ENCODE peak calls at places on chromosomes 6 and 20, in nine cellular contexts. One of them, this sample, is unnamed.

GRCh38 chr6:149627672-149628071 is 20.8 kb downstream of the KATNA1 start:
- DNase-seq in Calu3: no peak
- DNase-seq in heart left ventricle: no peak
- DNase-seq in aorta: no peak
- DNase-seq in memory B cell: no peak
- DNase-seq in ovary: no peak
- DNase-seq in DMS153: no peak
- DNase-seq in mesendoderm: no peak
- DNase-seq in astrocyte of the cerebellum: no peak
- DNase-seq in this sample: no peak

GRCh38 chr20:4633780-4634179 is 87.9 kb upstream of the PRND start:
- DNase-seq in ovary: no peak
- DNase-seq in mesendoderm: peak
- DNase-seq in heart left ventricle: no peak
- DNase-seq in memory B cell: no peak
- DNase-seq in Calu3: no peak
- DNase-seq in astrocyte of the cerebellum: peak
- DNase-seq in aorta: no peak
- DNase-seq in DMS153: no peak
- DNase-seq in this sample: no peak

GRCh38 chr6:5610640-5611039 is 349.3 kb downstream of the FARS2 start:
- DNase-seq in heart left ventricle: no peak
- DNase-seq in mesendoderm: no peak
- DNase-seq in aorta: no peak
- DNase-seq in astrocyte of the cerebellum: no peak
- DNase-seq in memory B cell: no peak
- DNase-seq in ovary: no peak
- DNase-seq in DMS153: no peak
- DNase-seq in Calu3: no peak
- DNase-seq in this sample: no peak

GRCh38 chr6:162532283-162533008 is 195.1 kb downstream of the PRKN start:
- DNase-seq in DMS153: no peak
- DNase-seq in Calu3: no peak
- DNase-seq in astrocyte of the cerebellum: no peak
- DNase-seq in aorta: no peak
- DNase-seq in heart left ventricle: no peak
- DNase-seq in ovary: no peak
- DNase-seq in mesendoderm: no peak
- DNase-seq in memory B cell: no peak
- DNase-seq in this sample: no peak

GRCh38 chr20:50305636-50306477 is 115.2 kb downstream of the CEBPB start:
- DNase-seq in memory B cell: no peak
- DNase-seq in Calu3: no peak
- DNase-seq in mesendoderm: peak
- DNase-seq in astrocyte of the cerebellum: no peak
- DNase-seq in DMS153: peak
- DNase-seq in heart left ventricle: no peak
- DNase-seq in aorta: peak
- DNase-seq in ovary: peak
- DNase-seq in this sample: no peak

GRCh38 chr6:142152731-142153130 is 5.7 kb downstream of the VTA1 start:
- DNase-seq in DMS153: no peak
- DNase-seq in memory B cell: no peak
- DNase-seq in astrocyte of the cerebellum: no peak
- DNase-seq in Calu3: no peak
- DNase-seq in ovary: no peak
- DNase-seq in aorta: no peak
- DNase-seq in mesendoderm: no peak
- DNase-seq in heart left ventricle: no peak
- DNase-seq in this sample: no peak

GRCh38 chr6:25833136-25833535 is 1.3 kb upstream of the SLC17A1 start:
- DNase-seq in aorta: no peak
- DNase-seq in Calu3: no peak
- DNase-seq in DMS153: no peak
- DNase-seq in ovary: no peak
- DNase-seq in mesendoderm: no peak
- DNase-seq in memory B cell: no peak
- DNase-seq in astrocyte of the cerebellum: no peak
- DNase-seq in heart left ventricle: no peak
- DNase-seq in this sample: no peak

GRCh38 chr20:17938889-17939619 is 29.5 kb downstream of the SNX5 start:
- DNase-seq in mesendoderm: peak
- DNase-seq in memory B cell: peak
- DNase-seq in DMS153: peak
- DNase-seq in Calu3: peak
- DNase-seq in ovary: peak
- DNase-seq in heart left ventricle: peak
- DNase-seq in astrocyte of the cerebellum: peak
- DNase-seq in aorta: peak
- DNase-seq in this sample: peak

GRCh38 chr6:149306967-149307366 is 10.5 kb upstream of the TAB2 start:
- DNase-seq in mesendoderm: no peak
- DNase-seq in aorta: no peak
- DNase-seq in astrocyte of the cerebellum: no peak
- DNase-seq in DMS153: no peak
- DNase-seq in Calu3: no peak
- DNase-seq in memory B cell: no peak
- DNase-seq in ovary: no peak
- DNase-seq in heart left ventricle: no peak
- DNase-seq in this sample: no peak

GRCh38 chr6:152635949-152636674 is 1.1 kb downstream of the SYNE1 start:
- DNase-seq in memory B cell: no peak
- DNase-seq in astrocyte of the cerebellum: no peak
- DNase-seq in heart left ventricle: peak
- DNase-seq in Calu3: no peak
- DNase-seq in mesendoderm: peak
- DNase-seq in ovary: peak
- DNase-seq in aorta: peak
- DNase-seq in DMS153: no peak
- DNase-seq in this sample: peak

This sample was measured in NCI-H524 treated with DMSO at 0.1 percent for 48 hours.